ENCODE peak calls at places on chromosomes 12 and 14, in ten cellular contexts. One of them, this sample, is unnamed.

GRCh38 chr14:71595441-71595840 is 336.8 kb upstream of the RGS6 start:
- DNase-seq in left cardiac atrium: no peak
- DNase-seq in GM23248: no peak
- DNase-seq in Calu3: no peak
- DNase-seq in activated T-helper 1 cell treated with Interleukin-2 at 50 U/mL for 16 hours: no peak
- DNase-seq in fibroblast of mammary gland: no peak
- DNase-seq in stimulated activated CD8-positive, alpha-beta memory T cell treated with anti-CD3 and anti-CD28 coated beads, Interleukin-4, amount 100 ng/mL, for 24 hours: no peak
- DNase-seq in smooth muscle cell of the brain vasculature: no peak
- DNase-seq in stomach: no peak
- DNase-seq in HTR-8/SVneo: no peak
- DNase-seq in this sample: no peak

GRCh38 chr12:49973361-49973830 is 649 bp downstream of the AQP6 start:
- DNase-seq in fibroblast of mammary gland: no peak
- DNase-seq in left cardiac atrium: no peak
- DNase-seq in activated T-helper 1 cell treated with Interleukin-2 at 50 U/mL for 16 hours: no peak
- DNase-seq in HTR-8/SVneo: no peak
- DNase-seq in stomach: no peak
- DNase-seq in smooth muscle cell of the brain vasculature: no peak
- DNase-seq in GM23248: no peak
- DNase-seq in Calu3: no peak
- DNase-seq in stimulated activated CD8-positive, alpha-beta memory T cell treated with anti-CD3 and anti-CD28 coated beads, Interleukin-4, amount 100 ng/mL, for 24 hours: no peak
- DNase-seq in this sample: no peak

GRCh38 chr14:34465069-34465859 is 3.2 kb upstream of the SPTSSA start:
- DNase-seq in HTR-8/SVneo: no peak
- DNase-seq in GM23248: peak
- DNase-seq in activated T-helper 1 cell treated with Interleukin-2 at 50 U/mL for 16 hours: no peak
- DNase-seq in stomach: no peak
- DNase-seq in Calu3: no peak
- DNase-seq in fibroblast of mammary gland: peak
- DNase-seq in left cardiac atrium: no peak
- DNase-seq in smooth muscle cell of the brain vasculature: no peak
- DNase-seq in stimulated activated CD8-positive, alpha-beta memory T cell treated with anti-CD3 and anti-CD28 coated beads, Interleukin-4, amount 100 ng/mL, for 24 hours: no peak
- DNase-seq in this sample: no peak

GRCh38 chr12:102885043-102885932 is 31.8 kb downstream of the PAH start:
- DNase-seq in stimulated activated CD8-positive, alpha-beta memory T cell treated with anti-CD3 and anti-CD28 coated beads, Interleukin-4, amount 100 ng/mL, for 24 hours: no peak
- DNase-seq in Calu3: peak
- DNase-seq in activated T-helper 1 cell treated with Interleukin-2 at 50 U/mL for 16 hours: no peak
- DNase-seq in stomach: no peak
- DNase-seq in fibroblast of mammary gland: no peak
- DNase-seq in smooth muscle cell of the brain vasculature: no peak
- DNase-seq in HTR-8/SVneo: no peak
- DNase-seq in left cardiac atrium: no peak
- DNase-seq in GM23248: no peak
- DNase-seq in this sample: no peak

GRCh38 chr12:90045559-90045958 is 336.9 kb upstream of the ATP2B1 start:
- DNase-seq in stimulated activated CD8-positive, alpha-beta memory T cell treated with anti-CD3 and anti-CD28 coated beads, Interleukin-4, amount 100 ng/mL, for 24 hours: no peak
- DNase-seq in Calu3: no peak
- DNase-seq in left cardiac atrium: no peak
- DNase-seq in fibroblast of mammary gland: no peak
- DNase-seq in activated T-helper 1 cell treated with Interleukin-2 at 50 U/mL for 16 hours: no peak
- DNase-seq in smooth muscle cell of the brain vasculature: no peak
- DNase-seq in GM23248: no peak
- DNase-seq in stomach: no peak
- DNase-seq in HTR-8/SVneo: no peak
- DNase-seq in this sample: no peak

GRCh38 chr14:92093320-92093719 is 13.1 kb downstream of the ATXN3 start:
- DNase-seq in left cardiac atrium: no peak
- DNase-seq in activated T-helper 1 cell treated with Interleukin-2 at 50 U/mL for 16 hours: no peak
- DNase-seq in GM23248: peak
- DNase-seq in Calu3: no peak
- DNase-seq in stomach: no peak
- DNase-seq in stimulated activated CD8-positive, alpha-beta memory T cell treated with anti-CD3 and anti-CD28 coated beads, Interleukin-4, amount 100 ng/mL, for 24 hours: no peak
- DNase-seq in smooth muscle cell of the brain vasculature: no peak
- DNase-seq in HTR-8/SVneo: no peak
- DNase-seq in fibroblast of mammary gland: peak
- DNase-seq in this sample: no peak

GRCh38 chr12:106957617-106958016 is 1.9 kb downstream of the TMEM263 start:
- DNase-seq in Calu3: no peak
- DNase-seq in left cardiac atrium: no peak
- DNase-seq in stomach: no peak
- DNase-seq in HTR-8/SVneo: no peak
- DNase-seq in activated T-helper 1 cell treated with Interleukin-2 at 50 U/mL for 16 hours: no peak
- DNase-seq in GM23248: no peak
- DNase-seq in fibroblast of mammary gland: no peak
- DNase-seq in smooth muscle cell of the brain vasculature: no peak
- DNase-seq in stimulated activated CD8-positive, alpha-beta memory T cell treated with anti-CD3 and anti-CD28 coated beads, Interleukin-4, amount 100 ng/mL, for 24 hours: no peak
- DNase-seq in this sample: no peak

GRCh38 chr14:39030209-39030608 is 72.8 kb downstream of the SEC23A start:
- DNase-seq in stimulated activated CD8-positive, alpha-beta memory T cell treated with anti-CD3 and anti-CD28 coated beads, Interleukin-4, amount 100 ng/mL, for 24 hours: no peak
- DNase-seq in activated T-helper 1 cell treated with Interleukin-2 at 50 U/mL for 16 hours: no peak
- DNase-seq in fibroblast of mammary gland: no peak
- DNase-seq in left cardiac atrium: no peak
- DNase-seq in GM23248: no peak
- DNase-seq in stomach: no peak
- DNase-seq in HTR-8/SVneo: no peak
- DNase-seq in Calu3: no peak
- DNase-seq in smooth muscle cell of the brain vasculature: no peak
- DNase-seq in this sample: no peak

GRCh38 chr12:6828671-6829531 is 694 bp downstream of the P3H3 start:
- DNase-seq in Calu3: peak
- DNase-seq in stimulated activated CD8-positive, alpha-beta memory T cell treated with anti-CD3 and anti-CD28 coated beads, Interleukin-4, amount 100 ng/mL, for 24 hours: peak
- DNase-seq in left cardiac atrium: peak
- DNase-seq in fibroblast of mammary gland: peak
- DNase-seq in HTR-8/SVneo: peak
- DNase-seq in smooth muscle cell of the brain vasculature: no peak
- DNase-seq in GM23248: peak
- DNase-seq in stomach: peak
- DNase-seq in activated T-helper 1 cell treated with Interleukin-2 at 50 U/mL for 16 hours: peak
- DNase-seq in this sample: peak

GRCh38 chr12:103169-103981 is 36.8 kb downstream of the IQSEC3 start:
- DNase-seq in fibroblast of mammary gland: no peak
- DNase-seq in stimulated activated CD8-positive, alpha-beta memory T cell treated with anti-CD3 and anti-CD28 coated beads, Interleukin-4, amount 100 ng/mL, for 24 hours: no peak
- DNase-seq in Calu3: no peak
- DNase-seq in GM23248: peak
- DNase-seq in stomach: no peak
- DNase-seq in smooth muscle cell of the brain vasculature: no peak
- DNase-seq in activated T-helper 1 cell treated with Interleukin-2 at 50 U/mL for 16 hours: no peak
- DNase-seq in left cardiac atrium: no peak
- DNase-seq in HTR-8/SVneo: no peak
- DNase-seq in this sample: no peak

GRCh38 chr12:132354211-132354981 is 25.0 kb upstream of the GALNT9 start:
- DNase-seq in activated T-helper 1 cell treated with Interleukin-2 at 50 U/mL for 16 hours: no peak
- DNase-seq in smooth muscle cell of the brain vasculature: no peak
- DNase-seq in HTR-8/SVneo: no peak
- DNase-seq in fibroblast of mammary gland: no peak
- DNase-seq in GM23248: no peak
- DNase-seq in Calu3: no peak
- DNase-seq in stomach: no peak
- DNase-seq in stimulated activated CD8-positive, alpha-beta memory T cell treated with anti-CD3 and anti-CD28 coated beads, Interleukin-4, amount 100 ng/mL, for 24 hours: no peak
- DNase-seq in left cardiac atrium: peak
- DNase-seq in this sample: no peak

GRCh38 chr12:49868952-49869815 is 26.3 kb upstream of the BCDIN3D start:
- DNase-seq in Calu3: no peak
- DNase-seq in stomach: peak
- DNase-seq in left cardiac atrium: peak
- DNase-seq in smooth muscle cell of the brain vasculature: no peak
- DNase-seq in fibroblast of mammary gland: peak
- DNase-seq in GM23248: peak
- DNase-seq in stimulated activated CD8-positive, alpha-beta memory T cell treated with anti-CD3 and anti-CD28 coated beads, Interleukin-4, amount 100 ng/mL, for 24 hours: no peak
- DNase-seq in activated T-helper 1 cell treated with Interleukin-2 at 50 U/mL for 16 hours: no peak
- DNase-seq in HTR-8/SVneo: peak
- DNase-seq in this sample: peak

GRCh38 chr14:93302688-93303581 is 29.9 kb downstream of the BTBD7 start:
- DNase-seq in left cardiac atrium: no peak
- DNase-seq in stimulated activated CD8-positive, alpha-beta memory T cell treated with anti-CD3 and anti-CD28 coated beads, Interleukin-4, amount 100 ng/mL, for 24 hours: no peak
- DNase-seq in GM23248: no peak
- DNase-seq in smooth muscle cell of the brain vasculature: no peak
- DNase-seq in stomach: no peak
- DNase-seq in Calu3: no peak
- DNase-seq in fibroblast of mammary gland: no peak
- DNase-seq in activated T-helper 1 cell treated with Interleukin-2 at 50 U/mL for 16 hours: no peak
- DNase-seq in HTR-8/SVneo: no peak
- DNase-seq in this sample: no peak

GRCh38 chr14:37027188-37027824 is 145.1 kb downstream of the SLC25A21 start:
- DNase-seq in HTR-8/SVneo: no peak
- DNase-seq in left cardiac atrium: no peak
- DNase-seq in stimulated activated CD8-positive, alpha-beta memory T cell treated with anti-CD3 and anti-CD28 coated beads, Interleukin-4, amount 100 ng/mL, for 24 hours: no peak
- DNase-seq in GM23248: no peak
- DNase-seq in fibroblast of mammary gland: peak
- DNase-seq in Calu3: no peak
- DNase-seq in smooth muscle cell of the brain vasculature: no peak
- DNase-seq in activated T-helper 1 cell treated with Interleukin-2 at 50 U/mL for 16 hours: no peak
- DNase-seq in stomach: no peak
- DNase-seq in this sample: no peak

GRCh38 chr14:89137514-89138163 is 279.4 kb downstream of the FOXN3 start:
- DNase-seq in HTR-8/SVneo: peak
- DNase-seq in activated T-helper 1 cell treated with Interleukin-2 at 50 U/mL for 16 hours: no peak
- DNase-seq in stomach: peak
- DNase-seq in Calu3: peak
- DNase-seq in smooth muscle cell of the brain vasculature: peak
- DNase-seq in GM23248: peak
- DNase-seq in left cardiac atrium: peak
- DNase-seq in stimulated activated CD8-positive, alpha-beta memory T cell treated with anti-CD3 and anti-CD28 coated beads, Interleukin-4, amount 100 ng/mL, for 24 hours: no peak
- DNase-seq in fibroblast of mammary gland: peak
- DNase-seq in this sample: no peak

GRCh38 chr14:61147898-61148549 is 133.1 kb downstream of the TMEM30B start:
- DNase-seq in fibroblast of mammary gland: peak
- DNase-seq in GM23248: no peak
- DNase-seq in smooth muscle cell of the brain vasculature: no peak
- DNase-seq in left cardiac atrium: peak
- DNase-seq in HTR-8/SVneo: peak
- DNase-seq in stimulated activated CD8-positive, alpha-beta memory T cell treated with anti-CD3 and anti-CD28 coated beads, Interleukin-4, amount 100 ng/mL, for 24 hours: no peak
- DNase-seq in stomach: no peak
- DNase-seq in activated T-helper 1 cell treated with Interleukin-2 at 50 U/mL for 16 hours: no peak
- DNase-seq in Calu3: peak
- DNase-seq in this sample: no peak

GRCh38 chr12:65232490-65233077 is 45.9 kb upstream of the MSRB3 start:
- DNase-seq in stimulated activated CD8-positive, alpha-beta memory T cell treated with anti-CD3 and anti-CD28 coated beads, Interleukin-4, amount 100 ng/mL, for 24 hours: no peak
- DNase-seq in Calu3: no peak
- DNase-seq in smooth muscle cell of the brain vasculature: no peak
- DNase-seq in activated T-helper 1 cell treated with Interleukin-2 at 50 U/mL for 16 hours: no peak
- DNase-seq in fibroblast of mammary gland: peak
- DNase-seq in HTR-8/SVneo: peak
- DNase-seq in left cardiac atrium: no peak
- DNase-seq in stomach: no peak
- DNase-seq in GM23248: peak
- DNase-seq in this sample: no peak

GRCh38 chr14:103333754-103334643 is at the start of gene EIF5:
- DNase-seq in left cardiac atrium: peak
- DNase-seq in stimulated activated CD8-positive, alpha-beta memory T cell treated with anti-CD3 and anti-CD28 coated beads, Interleukin-4, amount 100 ng/mL, for 24 hours: peak
- DNase-seq in GM23248: peak
- DNase-seq in fibroblast of mammary gland: peak
- DNase-seq in stomach: peak
- DNase-seq in activated T-helper 1 cell treated with Interleukin-2 at 50 U/mL for 16 hours: peak
- DNase-seq in Calu3: peak
- DNase-seq in HTR-8/SVneo: peak
- DNase-seq in smooth muscle cell of the brain vasculature: peak
- DNase-seq in this sample: peak